ENCODE peak calls at places on chromosomes 2 and 18, in five cellular contexts. J is aorta; N is mesendoderm; L is ascending aorta; X is CD8-positive, alpha-beta T cell. M is an unnamed sample.
A peak's percentile ranks its signal among the peaks of the same experiment; 100 is the strongest.

GRCh38 chr2:239393941-239394340 is 6.9 kb downstream of the HDAC4 start:
- DNase-seq in J (no peak), N (no peak), L (no peak), X (no peak), M (no peak)

GRCh38 chr2:106343274-106343673 is 124.9 kb downstream of the RGPD3 start:
- DNase-seq in J (no peak), X (no peak), N (no peak), L (no peak), M (no peak)

GRCh38 chr2:135898234-135898786 is 22.1 kb upstream of the MCM6 start:
- DNase-seq in L (no peak), J (no peak), X (no peak), N (no peak), M (no peak)

GRCh38 chr18:33755918-33756590 is 178.0 kb downstream of the ASXL3 start:
- DNase-seq in J (no peak), N (peak; percentile 94), L (no peak), X (no peak), M (peak; percentile 75)

GRCh38 chr2:106314427-106314826 is 120.3 kb upstream of the UXS1 start:
- DNase-seq in J (no peak), N (no peak), X (no peak), L (no peak), M (no peak)

GRCh38 chr2:227320305-227321094 is 4.6 kb upstream of the MFF start:
- DNase-seq in J (no peak), L (no peak), N (no peak), X (no peak), M (no peak)

GRCh38 chr2:200171761-200172482 is 134.6 kb upstream of the SPATS2L start:
- DNase-seq in L (no peak), X (no peak), J (no peak), N (no peak), M (no peak)

GRCh38 chr2:135557533-135557932 is 26.2 kb downstream of the R3HDM1 start:
- DNase-seq in L (no peak), J (no peak), X (no peak), N (no peak), M (no peak)

GRCh38 chr2:98108110-98108509 is 21.1 kb downstream of the VWA3B start:
- DNase-seq in J (no peak), L (no peak), X (no peak), N (no peak), M (no peak)

GRCh38 chr2:215966951-215967350 is 46.4 kb downstream of the MREG start:
- DNase-seq in N (no peak), L (no peak), X (no peak), J (no peak), M (no peak)

GRCh38 chr2:226295123-226295522 is 504.5 kb downstream of the IRS1 start:
- DNase-seq in X (no peak), J (no peak), L (no peak), N (no peak), M (no peak)

GRCh38 chr2:197306691-197307030 is 3.9 kb downstream of the ANKRD44 start:
- DNase-seq in X (no peak), L (peak; percentile 41), J (peak; percentile 77), N (no peak), M (peak; percentile 76)

GRCh38 chr2:216066255-216066654 is 15.4 kb downstream of the PECR start:
- DNase-seq in J (no peak), N (no peak), L (no peak), X (no peak), M (no peak)

DNA sequence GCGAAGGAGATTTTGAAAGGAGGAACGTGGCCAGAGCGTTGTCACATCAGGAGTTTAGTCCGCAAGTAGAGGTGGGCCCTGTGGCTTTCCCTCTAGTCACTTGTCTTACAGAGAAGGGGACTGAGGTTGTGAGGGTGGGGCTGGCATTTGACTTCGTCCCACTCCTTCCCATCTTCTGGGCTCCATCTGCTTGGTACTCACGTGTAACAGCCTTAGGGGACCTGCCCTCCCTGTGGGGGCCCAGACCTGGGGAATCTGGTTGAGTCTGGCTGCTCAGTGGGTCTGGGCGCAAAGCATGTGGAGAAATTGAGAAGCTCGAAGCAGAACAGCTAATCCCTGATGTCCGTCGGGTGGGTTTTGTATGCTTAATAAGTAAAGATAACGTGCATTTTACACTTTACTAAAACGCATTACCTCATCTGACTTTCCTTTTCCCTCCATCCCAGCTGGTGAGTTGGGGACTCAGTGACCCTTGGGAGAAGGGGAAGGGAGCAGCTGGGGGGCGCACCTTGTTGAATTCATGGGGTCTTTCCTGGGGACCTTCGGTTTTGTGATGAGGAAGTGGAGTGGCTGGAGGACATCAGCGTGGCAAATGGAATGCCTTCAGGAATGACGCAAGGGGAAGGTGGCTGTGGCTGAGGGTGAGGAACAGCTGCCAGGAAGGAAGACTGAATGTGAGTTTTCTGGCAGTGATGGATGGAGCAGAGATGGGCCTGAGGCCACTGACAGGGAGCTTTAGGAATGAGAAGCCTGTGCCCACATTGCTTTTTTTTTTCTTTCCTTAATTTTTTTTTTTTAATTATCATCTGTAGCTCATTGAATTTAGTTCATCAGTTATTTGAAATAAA is 44.8 kb downstream of the ASAP2 start:
- DNase-seq in X (no peak), J (peak; percentile 54), N (no peak), L (no peak), M (peak; percentile 91)
- H3K27me3 ChIP-seq in X (no peaks in the 10 kb centered on the region), J (no peaks in the 10 kb centered on the region), N (no peaks in the 10 kb centered on the region), L (no peaks in the 10 kb centered on the region), M (no peaks in the 10 kb centered on the region)

GRCh38 chr2:26647981-26648380 is 6.8 kb upstream of the CIB4 start:
- DNase-seq in L (no peak), X (no peak), J (no peak), N (no peak), M (no peak)
- H3K27me3 ChIP-seq in L (no peaks in the 10 kb centered on the region), X (no peaks in the 10 kb centered on the region), J (no peaks in the 10 kb centered on the region), N (no peaks in the 10 kb centered on the region), M (peaks cover 15% of the 10 kb centered on the region)

GRCh38 chr2:219548990-219549389 is 5.2 kb downstream of the TMEM198 start:
- DNase-seq in L (no peak), N (no peak), J (no peak), X (no peak), M (no peak)
- H3K27me3 ChIP-seq in L (no peaks in the 10 kb centered on the region), N (no peaks in the 10 kb centered on the region), J (no peaks in the 10 kb centered on the region), X (peaks cover 14% of the 10 kb centered on the region), M (no peaks in the 10 kb centered on the region)

DNA sequence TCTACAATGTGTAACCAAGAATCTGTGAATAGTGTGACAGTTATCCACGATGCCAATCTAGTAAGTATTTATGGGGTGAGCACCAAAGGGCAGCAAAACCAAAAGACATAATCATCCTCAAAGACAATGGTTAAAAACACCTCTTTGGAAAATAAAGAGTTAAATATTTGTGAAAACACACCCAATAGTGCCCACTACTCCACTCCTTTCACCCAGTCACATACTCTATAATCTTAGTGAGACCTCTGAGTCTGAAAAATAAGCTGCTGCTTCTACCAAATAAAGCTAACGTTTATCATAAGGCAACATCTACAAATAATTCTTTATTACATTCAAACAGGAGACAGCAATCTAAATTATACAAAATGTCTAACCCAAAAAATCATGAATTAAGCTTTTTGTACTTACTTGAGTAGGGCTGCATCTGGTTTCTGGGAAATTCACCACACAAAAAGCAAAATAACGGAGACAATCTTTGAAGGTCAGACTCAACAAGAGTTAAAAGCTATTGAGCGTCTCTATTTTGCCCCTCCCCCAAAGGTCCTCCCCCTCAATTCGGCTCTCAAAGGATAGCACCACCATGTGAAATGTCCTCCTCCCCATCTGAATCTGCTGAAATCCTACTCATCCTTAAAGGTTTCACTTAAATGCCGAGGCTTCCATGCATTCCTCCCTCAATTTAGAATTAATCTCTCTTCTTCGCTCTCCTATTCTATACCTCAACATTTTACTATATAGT is 2.0 kb downstream of the RAPH1 start:
- DNase-seq in N (peak; percentile 87), L (no peak), X (no peak), J (no peak), M (peak; percentile 46)
- H3K27me3 ChIP-seq in N (no peaks in the 10 kb centered on the region), L (no peaks in the 10 kb centered on the region), X (no peaks in the 10 kb centered on the region), J (no peaks in the 10 kb centered on the region), M (no peaks in the 10 kb centered on the region)

GRCh38 chr18:64876833-64877232 is 727.9 kb upstream of the LINC00305 start:
- DNase-seq in J (no peak), L (no peak), X (no peak), N (no peak), M (no peak)
- H3K27me3 ChIP-seq in J (no peaks in the 10 kb centered on the region), L (no peaks in the 10 kb centered on the region), X (no peaks in the 10 kb centered on the region), N (no peaks in the 10 kb centered on the region), M (no peaks in the 10 kb centered on the region)

GRCh38 chr2:187102381-187102780 is 253.4 kb upstream of the ZSWIM2 start:
- DNase-seq in J (no peak), X (no peak), N (no peak), L (no peak), M (no peak)

GRCh38 chr2:187093771-187094412 is 244.9 kb upstream of the ZSWIM2 start:
- DNase-seq in N (no peak), J (no peak), X (no peak), L (no peak), M (no peak)

GRCh38 chr2:187098154-187098553 is 249.2 kb upstream of the ZSWIM2 start:
- DNase-seq in N (no peak), J (no peak), X (no peak), L (no peak), M (no peak)
- H3K27me3 ChIP-seq in N (no peaks in the 10 kb centered on the region), J (no peaks in the 10 kb centered on the region), X (no peaks in the 10 kb centered on the region), L (no peaks in the 10 kb centered on the region), M (no peaks in the 10 kb centered on the region)

DNA sequence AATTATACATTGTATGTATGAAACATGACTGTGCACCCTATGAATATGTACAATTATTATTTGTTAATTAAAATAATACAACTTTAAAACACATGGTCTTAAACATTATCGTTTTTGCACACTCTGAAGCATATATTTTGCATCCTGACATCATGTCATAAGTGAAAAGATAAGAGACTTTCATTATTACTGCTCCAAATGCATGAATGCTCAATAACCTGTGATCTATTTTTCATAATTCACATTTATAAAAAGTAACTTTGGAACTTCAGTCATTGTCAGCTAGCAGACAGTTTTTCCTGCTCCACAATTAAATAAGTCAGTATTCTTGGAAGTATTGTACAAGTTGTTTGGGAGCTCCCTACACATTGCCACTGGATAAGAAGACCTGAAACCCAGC is 1.3 kb upstream of the ITPRIPL1 start:
- DNase-seq in N (no peak), X (no peak), L (no peak), J (no peak), M (no peak)
- H3K27me3 ChIP-seq in N (peaks cover 18% of the 10 kb centered on the region), X (no peaks in the 10 kb centered on the region), L (no peaks in the 10 kb centered on the region), J (no peaks in the 10 kb centered on the region), M (peaks cover 5% of the 10 kb centered on the region)

GRCh38 chr2:84880395-84880644 is 564 bp downstream of the TRABD2A start:
- DNase-seq in J (no peak), L (no peak), N (no peak), X (no peak), M (no peak)

GRCh38 chr2:84879595-84880394 is 1.1 kb downstream of the TRABD2A start:
- DNase-seq in L (no peak), J (no peak), N (no peak), X (no peak), M (no peak)

GRCh38 chr2:84878459-84878858 is 2.4 kb downstream of the TRABD2A start:
- DNase-seq in J (no peak), L (no peak), N (no peak), X (no peak), M (no peak)

GRCh38 chr2:84880645-84881521 is at the start of gene TRABD2A:
- DNase-seq in J (peak; percentile 60), X (no peak), N (peak; percentile 75), L (no peak), M (peak; percentile 67)

GRCh38 chr2:84878896-84879594 is 1.8 kb downstream of the TRABD2A start:
- DNase-seq in J (no peak), X (no peak), L (no peak), N (no peak), M (no peak)
- H3K27me3 ChIP-seq in J (no peaks in the 10 kb centered on the region), X (no peaks in the 10 kb centered on the region), L (no peaks in the 10 kb centered on the region), N (peaks cover 22% of the 10 kb centered on the region), M (no peaks in the 10 kb centered on the region)

M was measured in MG63.